ENCODE peak calls at places on chromosome 1, in eight cellular contexts. B, Q, L, Y, U, P, A and M are unnamed samples.

GRCh38 chr1:113536182-113536780 is 146.0 kb downstream of the MAGI3 start:
- DNase-seq in L (no peak), Y (no peak), Q (no peak), U (no peak), B (no peak), A (no peak), P (no peak), M (no peak)

GRCh38 chr1:203206116-203206687 is 19.7 kb upstream of the CHI3L1 start:
- DNase-seq in A (no peak), B (no peak), L (no peak), Q (no peak), U (peak; percentile 13), P (no peak), Y (no peak), M (no peak)

GRCh38 chr1:21700094-21700493 is 30.9 kb upstream of the RAP1GAP start:
- DNase-seq in Y (no peak), U (no peak), Q (no peak), B (no peak), L (no peak), A (no peak), P (no peak), M (no peak)

GRCh38 chr1:51524817-51525216 is 5.8 kb upstream of the EPS15 start:
- DNase-seq in P (no peak), Q (no peak), B (no peak), Y (no peak), L (no peak), A (no peak), U (no peak), M (no peak)

GRCh38 chr1:197210426-197210825 is 57.6 kb upstream of the CRB1 start:
- DNase-seq in B (no peak), L (no peak), U (no peak), Q (no peak), Y (no peak), P (no peak), A (no peak), M (no peak)

GRCh38 chr1:84060781-84061180 is 61.8 kb upstream of the TTLL7 start:
- DNase-seq in U (no peak), P (no peak), Q (no peak), A (no peak), L (no peak), Y (no peak), B (no peak), M (no peak)

GRCh38 chr1:173995475-173995874 is 26.7 kb downstream of the RC3H1 start:
- DNase-seq in B (no peak), U (peak; percentile 29), Q (no peak), L (no peak), A (no peak), P (no peak), Y (no peak), M (no peak)

GRCh38 chr1:198096390-198096789 is 60.4 kb upstream of the NEK7 start:
- DNase-seq in Y (no peak), P (no peak), A (no peak), L (no peak), U (no peak), B (no peak), Q (no peak), M (no peak)

GRCh38 chr1:173400387-173400995 is 76.6 kb upstream of the PRDX6 start:
- DNase-seq in B (no peak), P (no peak), Q (no peak), U (no peak), A (no peak), L (no peak), Y (no peak), M (no peak)

GRCh38 chr1:30673395-30673794 is 50.0 kb downstream of the MATN1 start:
- DNase-seq in Q (no peak), B (no peak), L (no peak), A (no peak), U (no peak), P (no peak), Y (no peak), M (no peak)

GRCh38 chr1:221522440-221523050 is 219.3 kb downstream of the DUSP10 start:
- DNase-seq in Q (no peak), P (no peak), U (no peak), L (no peak), Y (no peak), B (no peak), A (no peak), M (no peak)

DNA sequence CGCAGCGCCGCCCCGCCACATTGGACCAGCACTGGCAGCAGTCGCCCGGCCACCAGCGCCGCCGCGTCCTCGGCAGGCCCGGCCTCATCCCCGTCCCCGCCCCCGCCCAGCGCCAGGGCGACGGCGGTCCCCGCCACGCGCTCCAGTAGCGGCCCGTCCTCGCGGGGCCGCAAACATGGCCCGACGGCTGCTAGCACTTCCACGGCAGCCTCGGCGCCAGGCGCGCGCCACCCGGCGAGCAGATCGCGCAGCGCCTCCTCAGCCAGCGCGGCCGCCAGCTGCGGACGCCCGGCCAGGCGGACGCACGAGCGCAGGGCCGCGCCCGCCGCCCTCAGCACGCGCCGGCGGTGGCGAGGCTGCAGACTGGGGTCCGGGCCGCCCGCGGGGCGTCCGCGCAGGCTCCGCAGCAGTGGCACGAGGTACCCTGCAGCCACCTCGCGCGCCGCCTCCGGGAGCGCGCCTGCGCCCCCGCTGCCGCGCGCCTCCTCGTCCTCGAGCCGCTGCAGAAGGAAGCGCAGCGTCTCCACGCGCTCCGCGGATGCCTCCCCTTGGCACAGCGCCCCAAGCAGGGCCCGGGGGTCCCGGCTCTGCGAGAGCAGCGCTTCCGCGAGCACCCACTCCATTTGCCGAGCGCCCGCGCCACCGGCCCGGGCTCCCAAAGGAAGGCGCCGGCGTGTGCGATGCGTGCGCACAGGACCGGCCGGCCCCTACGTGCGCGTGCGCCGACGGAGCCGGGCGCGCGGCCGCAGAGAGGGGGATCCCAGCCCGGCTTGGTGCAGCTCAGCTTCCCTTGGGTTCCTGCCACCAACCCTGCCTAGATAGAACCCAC is at the start of gene TARBP1:
- DNase-seq in L (peak; percentile 92), Y (peak; percentile 22), B (peak; percentile 77), U (peak; percentile 75), Q (peak; percentile 82), P (no peak), A (peak; percentile 66), M (peak; percentile 90)
- TF ChIP-seq POLR2A in L (peak; percentile 88), Y (peak; percentile 57), B (peak; percentile 78), U (peak; percentile 71), Q (no peak), P (peak; percentile 74), A (peak; percentile 76), M (peak; percentile 81)

GRCh38 chr1:11982010-11982392 is 1.8 kb downstream of the MFN2 start:
- DNase-seq in U (peak; percentile 23), Q (no peak), B (peak; percentile 51), P (no peak), Y (peak; percentile 34), A (peak; percentile 24), L (no peak), M (peak; percentile 43)

GRCh38 chr1:11979818-11980675 is at the start of gene MFN2:
- DNase-seq in L (peak; percentile 98), Q (peak; percentile 97), U (peak; percentile 99), A (peak; percentile 95), B (peak; percentile 94), P (peak; percentile 83), Y (peak; percentile 94), M (peak; percentile 98)

GRCh38 chr1:11979453-11979817 is 809 bp upstream of the MFN2 start:
- DNase-seq in P (no peak), A (no peak), B (no peak), U (no peak), Q (no peak), L (no peak), Y (no peak), M (no peak)

GRCh38 chr1:11980676-11980972 is 380 bp downstream of the MFN2 start:
- DNase-seq in Q (no peak), P (no peak), L (no peak), B (no peak), U (no peak), A (no peak), Y (no peak), M (no peak)

GRCh38 chr1:11981378-11982009 is 1.2 kb downstream of the MFN2 start:
- DNase-seq in A (no peak), P (no peak), B (no peak), Y (no peak), U (no peak), Q (no peak), L (no peak), M (no peak)
- TF ChIP-seq MAX in A (no peak), P (no peak), B (no peak), Y (no peak), U (no peak), Q (no peak), L (no peak), M (no peak)

DNA sequence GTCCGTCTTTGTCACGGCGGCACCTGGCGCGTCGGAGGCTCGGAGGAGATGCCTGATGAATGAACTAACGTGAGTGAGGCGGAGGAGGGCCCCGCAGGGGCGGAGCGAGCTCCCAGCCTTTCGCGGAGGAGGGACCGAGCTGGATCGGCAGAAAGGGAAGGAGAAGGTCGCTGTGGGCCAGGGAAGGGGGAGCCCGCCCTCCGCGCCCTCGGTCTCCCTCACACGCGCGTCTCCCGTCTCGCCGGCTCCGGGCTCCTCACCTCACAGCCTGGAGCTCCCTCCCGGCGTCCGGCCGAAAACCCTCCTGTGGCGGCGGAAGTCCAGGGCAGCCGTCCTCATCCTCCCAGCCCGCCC is 518 bp downstream of the ZNF496 start:
- DNase-seq in Q (peak; percentile 80), L (peak; percentile 91), Y (peak; percentile 34), U (peak; percentile 76), B (peak; percentile 68), A (peak; percentile 48), P (no peak), M (peak; percentile 86)
- TF ChIP-seq POLR2A in Q (no peak), L (peak; percentile 83), Y (no peak), U (peak; percentile 5), B (peak; percentile 42), A (peak; percentile 74), P (peak; percentile 67), M (peak; percentile 33)

DNA sequence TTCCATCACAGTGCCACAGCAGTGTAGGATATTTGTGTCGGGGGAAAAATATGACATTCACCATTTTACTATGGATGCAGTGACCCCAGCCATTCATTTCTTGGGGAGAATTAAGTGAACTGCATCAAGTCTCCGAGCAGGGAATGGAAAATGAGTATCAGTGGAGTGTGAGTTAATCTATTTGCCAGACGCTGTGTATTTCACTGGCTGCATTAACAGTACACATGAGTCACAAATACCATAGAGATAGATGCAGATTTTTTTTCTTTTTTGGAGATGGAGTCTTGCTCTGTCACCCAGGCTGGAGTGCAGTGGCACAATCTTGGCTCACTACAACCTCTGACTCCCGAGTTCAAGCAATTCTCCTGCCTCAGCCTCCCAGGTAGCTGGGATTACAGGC is 33.7 kb upstream of the SLC45A1 start:
- DNase-seq in P (no peak), B (no peak), L (no peak), Y (no peak), Q (no peak), U (no peak), A (no peak), M (no peak)
- TF ChIP-seq MAX in P (no peak), B (no peak), L (no peak), Y (no peak), Q (no peak), U (no peak), A (no peak), M (no peak)